ENCODE peak calls at places on chromosomes 1 and 21, in four cellular contexts. H is endothelial cell of umbilical vein, J is GM12891, A is stomach. W is an unnamed sample.

GRCh38 chr1:203425668-203425999 is 50.0 kb upstream of the PRELP start:
- DNase-seq in J (no peak), A (no peak), H (no peak), W (no peak)

GRCh38 chr1:109975718-109976117 is 8.8 kb upstream of the AHCYL1 start:
- DNase-seq in J (no peak), A (no peak), H (peak; percentile 43), W (no peak)

GRCh38 chr21:45277101-45278045 is 10.3 kb downstream of the POFUT2 start:
- DNase-seq in A (peak; percentile 22), J (no peak), H (no peak), W (no peak)

GRCh38 chr1:84353665-84354064 is 44.6 kb upstream of the DNASE2B start:
- DNase-seq in A (no peak), J (no peak), H (no peak), W (no peak)

GRCh38 chr1:112957133-112957812 is 1.3 kb upstream of the SLC16A1 start:
- DNase-seq in A (no peak), J (peak; percentile 43), H (peak; percentile 86), W (peak; percentile 57)

GRCh38 chr1:119808491-119808890 is 2.8 kb downstream of the REG4 start:
- DNase-seq in H (peak; percentile 2), A (no peak), J (no peak), W (no peak)

GRCh38 chr1:26580116-26580515 is 50.6 kb downstream of the RPS6KA1 start:
- DNase-seq in J (no peak), A (no peak), H (no peak), W (no peak)

GRCh38 chr1:156749429-156750118 is 1.9 kb downstream of the HDGF start:
- DNase-seq in A (peak; percentile 51), H (no peak), J (no peak), W (no peak)

GRCh38 chr21:39715804-39716397 is 29.1 kb upstream of the IGSF5 start:
- DNase-seq in H (peak; percentile 36), J (no peak), A (peak; percentile 65), W (no peak)

GRCh38 chr1:17606826-17607440 is 67.4 kb downstream of the ARHGEF10L start:
- DNase-seq in A (peak; percentile 80), J (peak; percentile 63), H (peak; percentile 48), W (peak; percentile 58)

GRCh38 chr1:240658312-240658975 is 46.5 kb upstream of the GREM2 start:
- DNase-seq in J (no peak), A (no peak), H (no peak), W (no peak)

GRCh38 chr1:215484111-215484914 is 82.8 kb upstream of the KCTD3 start:
- DNase-seq in H (no peak), J (no peak), A (no peak), W (no peak)

GRCh38 chr1:204591473-204592090 is 75.4 kb downstream of the MDM4 start:
- DNase-seq in A (no peak), J (no peak), H (peak; percentile 24), W (no peak)

GRCh38 chr1:228070851-228071250 is 11.7 kb upstream of the ARF1 start:
- DNase-seq in H (no peak), A (no peak), J (no peak), W (no peak)

GRCh38 chr1:165512817-165513216 is 31.0 kb upstream of the LRRC52 start:
- DNase-seq in A (no peak), J (no peak), H (no peak), W (no peak)

GRCh38 chr21:44862869-44863685 is 10.4 kb downstream of the PTTG1IP start:
- DNase-seq in J (no peak), H (no peak), A (no peak), W (no peak)

GRCh38 chr1:1213153-1213918 is 617 bp downstream of the TNFRSF4 start:
- DNase-seq in H (no peak), J (no peak), A (peak; percentile 61), W (no peak)
- TF ChIP-seq POLR2AphosphoS5 in H (no peak), J (no peak), A (no peak), W (no peak)

GRCh38 chr1:182381962-182382819 is 9.4 kb downstream of the GLUL start:
- DNase-seq in J (no peak), H (no peak), A (no peak), W (no peak)
- TF ChIP-seq POLR2A in J (no peak), H (no peak), A (no peak), W (no peak)

GRCh38 chr1:234970731-234971476 is 157.7 kb downstream of the TOMM20 start:
- DNase-seq in A (peak; percentile 50), H (peak; percentile 55), J (no peak), W (no peak)
- TF ChIP-seq POLR2AphosphoS5 in A (peak; percentile 0), H (no peak), J (peak; percentile 27), W (no peak)

DNA sequence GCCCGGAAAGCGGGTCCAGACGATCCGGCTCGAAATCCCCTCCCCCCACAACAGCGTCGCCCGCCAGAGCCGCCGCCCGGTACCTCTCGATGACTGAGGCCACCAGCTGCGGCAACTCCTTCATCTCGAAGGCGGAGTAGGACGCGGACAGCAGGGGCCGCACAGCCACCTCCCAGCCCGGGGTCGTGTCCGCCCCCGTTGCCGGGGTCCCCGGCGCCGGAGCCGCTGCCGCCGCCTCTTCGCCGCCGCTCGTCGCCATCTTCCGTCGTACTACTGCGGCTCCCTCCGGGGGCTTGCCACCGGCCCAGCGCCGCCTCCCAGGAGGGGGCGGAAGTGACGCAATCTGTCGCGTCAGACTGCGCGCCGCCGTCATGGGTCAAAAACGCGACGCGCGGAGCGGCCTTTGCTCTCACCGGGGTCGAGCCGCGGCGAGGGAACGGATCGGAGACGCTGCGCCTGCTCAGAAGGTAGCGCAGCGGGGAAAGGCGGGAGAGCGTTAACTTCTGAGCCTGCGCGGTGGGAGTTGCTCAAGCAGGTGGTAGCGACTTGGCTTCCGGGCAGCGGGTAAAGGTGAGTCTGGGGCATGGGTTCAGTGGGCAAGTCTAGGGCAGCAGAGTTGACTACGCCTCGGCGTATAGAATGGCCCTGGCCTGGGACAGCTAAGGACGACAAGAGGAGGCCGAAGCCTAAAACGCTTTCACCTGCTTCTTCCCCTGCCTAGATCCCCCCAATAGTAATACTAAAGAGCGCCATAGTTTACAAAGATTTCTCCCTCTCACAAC is at the start of gene UBR4:
- DNase-seq in A (peak; percentile 97), H (peak; percentile 96), J (peak; percentile 81), W (peak; percentile 79)
- TF ChIP-seq POLR2A in A (peak; percentile 71), H (peak; percentile 52), J (peak; percentile 87), W (peak; percentile 91)

GRCh38 chr1:185317034-185317885 is at the start of gene IVNS1ABP:
- DNase-seq in A (peak; percentile 95), J (peak; percentile 78), H (peak; percentile 96), W (peak; percentile 73)
- TF ChIP-seq POLR2AphosphoS5 in A (peak; percentile 98), J (peak; percentile 96), H (peak; percentile 93), W (peak; percentile 99)

DNA sequence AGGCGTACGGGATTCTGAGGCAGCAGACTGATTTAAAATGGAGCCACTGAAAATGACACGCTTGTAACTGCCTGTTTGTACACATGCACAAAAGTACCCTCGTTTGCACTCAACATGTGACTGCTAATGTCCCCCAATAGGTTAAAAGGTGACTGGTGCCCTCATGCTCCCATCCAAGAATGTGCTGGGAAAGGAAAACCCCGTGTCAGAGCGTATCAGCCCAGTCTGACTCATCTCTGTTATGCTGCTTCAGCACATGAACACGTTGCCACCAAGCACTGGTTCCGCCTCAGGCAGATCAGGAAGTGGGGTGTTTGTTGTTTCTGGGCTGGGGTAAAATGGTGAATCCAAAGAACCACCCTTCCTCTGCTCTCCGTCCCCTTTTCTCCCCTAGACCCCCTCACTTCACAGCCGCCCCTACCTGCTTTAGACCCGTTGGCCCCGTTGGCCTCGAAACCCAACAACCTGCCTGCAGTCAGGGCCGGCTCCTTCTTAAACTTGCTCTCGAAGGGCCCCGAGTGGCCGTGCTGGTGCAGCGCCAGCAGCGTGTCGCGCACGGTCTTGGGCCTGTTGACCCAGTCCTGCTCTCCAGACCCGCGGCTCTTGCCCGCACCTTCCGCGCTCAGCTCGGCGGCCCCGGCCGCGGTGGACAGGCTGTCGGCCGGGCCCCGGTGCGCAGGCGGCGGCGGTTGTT is 1.8 kb downstream of the IRF2BP2 start:
- DNase-seq in J (no peak), H (peak; percentile 93), A (peak; percentile 79), W (peak; percentile 48)
- TF ChIP-seq POLR2A in J (peak; percentile 84), H (peak; percentile 62), A (peak; percentile 28), W (peak; percentile 77)

GRCh38 chr1:157992031-157992568 is 1.3 kb upstream of the KIRREL1 start:
- DNase-seq in H (peak; percentile 73), A (peak; percentile 58), J (peak; percentile 58), W (no peak)
- TF ChIP-seq POLR2AphosphoS5 in H (no peak), A (no peak), J (no peak), W (no peak)

GRCh38 chr1:211684791-211685190 is 9.4 kb upstream of the NEK2 start:
- DNase-seq in A (no peak), H (no peak), J (no peak), W (no peak)

GRCh38 chr1:211685823-211686222 is 10.4 kb upstream of the NEK2 start:
- DNase-seq in J (no peak), H (no peak), A (no peak), W (no peak)

GRCh38 chr1:211684331-211684730 is 8.9 kb upstream of the NEK2 start:
- DNase-seq in J (no peak), H (no peak), A (no peak), W (no peak)

GRCh38 chr1:211687462-211688215 is 12.2 kb upstream of the NEK2 start:
- DNase-seq in J (no peak), H (no peak), A (no peak), W (no peak)

DNA sequence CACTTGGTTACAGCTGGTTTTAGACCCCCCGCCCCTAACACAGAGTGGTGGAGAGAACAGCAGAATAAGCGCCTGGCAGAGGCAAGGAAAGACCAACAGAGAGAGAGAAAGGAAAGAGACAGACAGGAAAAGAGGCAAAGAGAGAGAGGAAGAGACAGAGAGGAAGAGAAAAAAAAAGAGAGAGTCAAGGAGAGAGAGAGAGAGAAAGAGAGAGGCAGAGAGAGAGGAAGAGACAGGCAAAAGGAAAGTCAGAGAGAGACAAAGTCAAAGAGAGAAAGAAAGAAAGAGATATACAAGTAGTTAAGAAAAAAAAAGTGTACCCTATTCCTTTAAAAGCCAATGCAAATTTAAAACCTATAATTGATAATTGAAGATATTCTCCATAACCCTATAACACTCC is 13.0 kb upstream of the NEK2 start:
- DNase-seq in A (no peak), J (no peak), H (no peak), W (no peak)
- TF ChIP-seq POLR2A in A (no peak), J (no peak), H (no peak), W (no peak)